ENCODE peak calls at places on chromosomes 7 and 10, in four cellular contexts. One of them, this sample, is unnamed.

GRCh38 chr10:13984647-13985155 is 346.0 kb downstream of the FRMD4A start:
- DNase-seq in K562: no peak
- DNase-seq in H1: no peak
- DNase-seq in GM12878: no peak
- DNase-seq in this sample: no peak

GRCh38 chr10:26464632-26465280 is 26.6 kb downstream of the APBB1IP start:
- DNase-seq in K562: no peak
- DNase-seq in H1: no peak
- DNase-seq in GM12878: no peak
- DNase-seq in this sample: no peak

GRCh38 chr10:72009062-72009429 is 44.9 kb downstream of the CHST3 start:
- DNase-seq in K562: no peak
- DNase-seq in H1: no peak
- DNase-seq in GM12878: no peak
- DNase-seq in this sample: no peak

GRCh38 chr7:1009747-1010146 is 26.8 kb downstream of the CYP2W1 start:
- DNase-seq in K562: no peak
- DNase-seq in H1: no peak
- DNase-seq in GM12878: no peak
- DNase-seq in this sample: no peak

GRCh38 chr7:138979988-138980574 is 1.1 kb downstream of the KIAA1549 start:
- DNase-seq in K562: no peak
- DNase-seq in H1: no peak
- DNase-seq in GM12878: no peak
- DNase-seq in this sample: no peak

GRCh38 chr7:105473163-105473562 is 48.9 kb downstream of the PUS7 start:
- DNase-seq in K562: no peak
- DNase-seq in H1: no peak
- DNase-seq in GM12878: no peak
- DNase-seq in this sample: no peak

GRCh38 chr10:18659784-18660561 is 742 bp downstream of the ARL5B start:
- DNase-seq in K562: peak
- DNase-seq in H1: no peak
- DNase-seq in GM12878: peak
- DNase-seq in this sample: peak

GRCh38 chr10:27844223-27844622 is 98.6 kb upstream of the MKX start:
- DNase-seq in K562: no peak
- DNase-seq in H1: no peak
- DNase-seq in GM12878: no peak
- DNase-seq in this sample: no peak

GRCh38 chr7:133386204-133386603 is 133.3 kb downstream of the EXOC4 start:
- DNase-seq in K562: no peak
- DNase-seq in H1: peak
- DNase-seq in GM12878: no peak
- DNase-seq in this sample: no peak

GRCh38 chr10:37535459-37536246 is 321.8 kb downstream of the ZNF248 start:
- DNase-seq in K562: no peak
- DNase-seq in H1: no peak
- DNase-seq in GM12878: no peak
- DNase-seq in this sample: peak

GRCh38 chr7:42097756-42098155 is 139.3 kb downstream of the GLI3 start:
- DNase-seq in K562: peak
- DNase-seq in H1: no peak
- DNase-seq in GM12878: no peak
- DNase-seq in this sample: peak

GRCh38 chr7:135645296-135645904 is 16.9 kb upstream of the STMP1 start:
- DNase-seq in K562: peak
- DNase-seq in H1: no peak
- DNase-seq in GM12878: no peak
- DNase-seq in this sample: peak

GRCh38 chr7:71237945-71238344 is 106.0 kb downstream of the GALNT17 start:
- DNase-seq in K562: no peak
- DNase-seq in H1: no peak
- DNase-seq in GM12878: no peak
- DNase-seq in this sample: no peak

GRCh38 chr10:986137-986825 is 2.0 kb upstream of the GTPBP4 start:
- DNase-seq in K562: peak
- DNase-seq in H1: no peak
- DNase-seq in GM12878: no peak
- DNase-seq in this sample: no peak

GRCh38 chr10:15879058-15879457 is 18.8 kb upstream of the MINDY3 start:
- DNase-seq in K562: peak
- DNase-seq in H1: no peak
- DNase-seq in GM12878: no peak
- DNase-seq in this sample: peak

GRCh38 chr10:94049911-94050310 is 56.2 kb downstream of the PLCE1 start:
- DNase-seq in K562: no peak
- DNase-seq in H1: no peak
- DNase-seq in GM12878: no peak
- DNase-seq in this sample: no peak

GRCh38 chr7:32462966-32463365 is 27.2 kb downstream of the LSM5 start:
- DNase-seq in K562: no peak
- DNase-seq in H1: no peak
- DNase-seq in GM12878: no peak
- DNase-seq in this sample: no peak

GRCh38 chr7:2217206-2217605 is 15.5 kb downstream of the MAD1L1 start:
- DNase-seq in K562: no peak
- DNase-seq in H1: no peak
- DNase-seq in GM12878: no peak
- DNase-seq in this sample: no peak

GRCh38 chr10:49363309-49364031 is 32.4 kb downstream of the DRGX start:
- DNase-seq in K562: no peak
- DNase-seq in H1: no peak
- DNase-seq in GM12878: no peak
- DNase-seq in this sample: no peak

GRCh38 chr7:27200761-27201230 is 905 bp upstream of the HOXA13 start:
- DNase-seq in K562: no peak
- DNase-seq in H1: no peak
- DNase-seq in GM12878: no peak
- DNase-seq in this sample: no peak
- TF ChIP-seq BRCA1 in K562: no peak
- TF ChIP-seq BRCA1 in H1: no peak
- TF ChIP-seq BRCA1 in GM12878: no peak
- TF ChIP-seq BRCA1 in this sample: no peak

GRCh38 chr10:2625094-2625493 is 442.3 kb upstream of the PFKP start:
- DNase-seq in K562: no peak
- DNase-seq in H1: no peak
- DNase-seq in GM12878: no peak
- DNase-seq in this sample: no peak

GRCh38 chr10:2620827-2621521 is 446.4 kb upstream of the PFKP start:
- DNase-seq in K562: no peak
- DNase-seq in H1: no peak
- DNase-seq in GM12878: no peak
- DNase-seq in this sample: no peak

GRCh38 chr10:2623675-2624274 is 443.6 kb upstream of the PFKP start:
- DNase-seq in K562: no peak
- DNase-seq in H1: no peak
- DNase-seq in GM12878: no peak
- DNase-seq in this sample: no peak

GRCh38 chr10:2619927-2620326 is 447.4 kb upstream of the PFKP start:
- DNase-seq in K562: no peak
- DNase-seq in H1: no peak
- DNase-seq in GM12878: no peak
- DNase-seq in this sample: no peak

DNA sequence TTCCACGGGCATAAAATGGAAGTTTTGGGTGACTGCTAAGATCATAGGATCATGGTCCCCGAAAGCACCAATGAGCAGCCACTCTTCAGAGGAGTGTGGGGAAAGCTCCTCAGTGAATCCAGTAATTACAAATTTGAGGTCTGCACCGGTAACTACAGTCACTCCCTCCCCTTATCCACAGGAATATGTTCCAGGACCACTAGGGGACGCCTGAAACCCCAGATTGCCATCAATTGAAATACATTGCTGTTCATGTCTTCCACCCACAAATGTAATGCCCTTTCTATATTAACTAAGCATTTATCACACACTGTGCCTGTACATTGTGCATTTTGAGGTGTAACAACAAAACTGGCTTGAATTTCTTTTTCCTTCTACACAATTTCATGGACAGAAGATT is 447.9 kb upstream of the PFKP start:
- DNase-seq in K562: peak
- DNase-seq in H1: no peak
- DNase-seq in GM12878: no peak
- DNase-seq in this sample: peak
- TF ChIP-seq BRCA1 in K562: no peak
- TF ChIP-seq BRCA1 in H1: no peak
- TF ChIP-seq BRCA1 in GM12878: no peak
- TF ChIP-seq BRCA1 in this sample: no peak

DNA sequence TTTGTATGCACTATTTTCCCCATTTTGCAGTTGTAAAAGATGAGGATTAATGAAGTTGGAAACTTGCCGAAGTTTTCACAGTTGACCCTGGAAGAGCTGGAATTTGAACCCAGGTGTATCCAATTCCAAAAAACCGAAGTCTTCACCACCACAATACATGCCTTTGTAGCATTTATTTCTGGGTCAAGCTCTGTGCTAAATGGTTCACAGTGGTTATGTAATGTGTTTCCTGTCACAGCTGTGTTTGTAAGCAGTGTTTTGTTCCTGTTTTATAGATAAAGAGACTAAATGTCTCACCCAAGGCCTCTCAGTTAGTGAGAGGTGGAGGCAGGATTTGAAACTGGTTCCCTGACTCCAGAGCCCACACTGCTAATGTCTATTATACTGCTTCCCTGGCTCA is 17.6 kb downstream of the SFTPA2 start:
- DNase-seq in K562: no peak
- DNase-seq in H1: no peak
- DNase-seq in GM12878: no peak
- DNase-seq in this sample: no peak
- TF ChIP-seq BRCA1 in K562: no peak
- TF ChIP-seq BRCA1 in H1: no peak
- TF ChIP-seq BRCA1 in GM12878: no peak
- TF ChIP-seq BRCA1 in this sample: no peak

DNA sequence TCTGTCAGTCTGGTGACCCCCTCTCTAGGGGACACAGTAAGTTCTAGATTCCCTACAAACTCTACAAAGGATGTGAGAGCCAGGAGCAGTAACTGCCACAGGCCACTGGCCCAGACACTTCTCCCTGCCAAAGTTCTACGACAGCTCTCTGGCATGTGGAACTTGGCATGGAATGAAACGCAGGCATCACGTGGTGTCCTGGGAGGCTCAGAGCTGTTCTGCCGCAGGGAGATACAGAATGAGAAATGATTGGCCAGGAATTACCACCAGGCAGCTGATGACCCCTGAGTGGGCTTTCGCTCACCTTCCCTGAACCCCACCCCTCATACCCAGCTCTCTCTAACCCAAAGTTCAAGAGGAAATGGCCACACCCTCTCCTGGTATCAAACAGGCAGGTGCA is 29.8 kb upstream of the MSRB2 start:
- DNase-seq in K562: no peak
- DNase-seq in H1: no peak
- DNase-seq in GM12878: no peak
- DNase-seq in this sample: peak
- TF ChIP-seq BRCA1 in K562: no peak
- TF ChIP-seq BRCA1 in H1: no peak
- TF ChIP-seq BRCA1 in GM12878: no peak
- TF ChIP-seq BRCA1 in this sample: no peak

GRCh38 chr10:123943307-123943706 is 51.7 kb upstream of the CPXM2 start:
- DNase-seq in K562: no peak
- DNase-seq in H1: no peak
- DNase-seq in GM12878: no peak
- DNase-seq in this sample: no peak
- TF ChIP-seq BRCA1 in K562: no peak
- TF ChIP-seq BRCA1 in H1: no peak
- TF ChIP-seq BRCA1 in GM12878: no peak
- TF ChIP-seq BRCA1 in this sample: no peak

DNA sequence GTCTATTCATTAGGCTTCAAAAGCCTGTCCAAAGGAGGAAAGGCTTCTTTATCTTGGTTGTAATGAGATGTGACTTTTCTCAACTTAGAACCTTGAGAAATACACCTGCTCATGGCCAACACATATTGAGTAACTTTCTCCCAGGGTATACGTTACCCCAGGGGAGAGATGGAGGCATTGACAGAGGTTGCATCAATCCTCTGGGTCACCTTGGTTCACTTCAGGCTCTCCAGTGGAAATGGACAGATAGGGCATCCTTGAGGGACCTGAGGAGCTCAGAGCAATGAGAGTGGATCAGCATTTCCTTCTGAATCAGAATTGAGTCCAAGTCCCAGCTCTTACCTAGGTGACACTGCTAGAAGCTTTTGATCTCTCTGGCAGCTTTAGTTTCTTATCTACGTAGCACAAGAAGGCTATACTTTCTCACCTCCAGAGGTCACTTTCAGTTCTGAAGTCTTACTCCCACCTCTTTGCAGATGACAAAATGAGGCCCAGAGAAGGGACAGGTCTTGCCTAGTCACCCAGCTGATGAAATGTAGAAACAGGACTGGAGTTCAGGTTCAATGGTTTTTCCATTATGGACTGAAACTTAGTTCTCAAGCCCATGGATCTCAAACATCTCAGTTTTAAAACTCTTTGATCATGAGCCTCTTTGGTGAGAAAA is 35.2 kb downstream of the PANK1 start:
- DNase-seq in K562: peak
- DNase-seq in H1: no peak
- DNase-seq in GM12878: peak
- DNase-seq in this sample: peak
- TF ChIP-seq BRCA1 in K562: no peak
- TF ChIP-seq BRCA1 in H1: no peak
- TF ChIP-seq BRCA1 in GM12878: no peak
- TF ChIP-seq BRCA1 in this sample: no peak

DNA sequence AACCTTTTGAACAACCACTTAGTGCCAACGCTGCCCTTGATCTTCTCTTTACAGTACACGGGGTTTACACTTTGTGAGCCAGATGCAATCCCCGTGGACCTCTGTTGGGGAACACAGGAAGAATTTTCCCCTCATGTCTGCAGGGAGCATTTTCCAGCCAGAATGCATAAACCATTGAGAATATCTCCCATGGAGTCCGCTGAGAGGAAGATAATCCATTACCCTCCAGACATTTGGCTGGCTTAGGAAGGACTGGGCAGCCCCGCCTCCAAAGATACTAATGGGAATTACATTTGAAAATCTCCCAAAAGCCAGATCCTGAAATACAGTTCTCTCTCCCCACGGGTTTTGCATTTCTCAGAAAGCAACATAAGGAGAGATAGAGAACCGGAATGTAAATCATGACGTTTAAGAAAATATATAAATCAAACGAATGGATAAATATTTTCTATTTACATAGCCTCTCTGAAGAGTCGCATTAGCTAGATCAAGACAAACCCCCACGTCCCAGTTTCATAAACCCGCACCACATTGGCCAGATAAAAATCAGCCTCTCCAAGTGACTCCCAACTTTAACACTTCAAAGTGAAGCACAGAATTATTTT is 53.5 kb downstream of the TRIL start:
- DNase-seq in K562: no peak
- DNase-seq in H1: no peak
- DNase-seq in GM12878: no peak
- DNase-seq in this sample: no peak
- TF ChIP-seq BRCA1 in K562: no peak
- TF ChIP-seq BRCA1 in H1: no peak
- TF ChIP-seq BRCA1 in GM12878: no peak
- TF ChIP-seq BRCA1 in this sample: no peak

DNA sequence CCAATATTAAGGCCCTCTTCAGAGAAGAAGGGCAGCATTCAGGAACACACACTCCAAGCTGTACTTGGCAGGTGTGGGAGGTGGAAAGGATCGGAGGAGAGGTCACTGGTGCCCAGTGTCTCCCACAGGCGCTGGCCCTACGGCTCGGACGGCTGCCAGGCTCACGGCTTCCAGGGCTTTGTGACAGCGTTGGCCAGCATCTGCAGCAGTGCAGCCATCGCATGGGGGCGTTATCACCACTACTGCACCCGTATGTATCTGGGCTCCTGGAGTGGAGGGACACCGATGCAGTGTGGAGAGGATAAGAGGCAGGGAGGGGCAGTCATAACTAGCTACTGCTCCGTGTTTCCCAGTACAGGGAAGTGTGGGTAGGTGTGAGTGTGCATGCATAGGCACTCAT is 3.9 kb downstream of the RGR start:
- DNase-seq in K562: no peak
- DNase-seq in H1: no peak
- DNase-seq in GM12878: no peak
- DNase-seq in this sample: no peak
- TF ChIP-seq BRCA1 in K562: no peak
- TF ChIP-seq BRCA1 in H1: no peak
- TF ChIP-seq BRCA1 in GM12878: no peak
- TF ChIP-seq BRCA1 in this sample: no peak

This sample was measured in HepG2.